ENCODE peak calls at places on chromosomes 5 and 9, in seven cellular contexts. E is uterus; Q is tibial artery; R is brain microvascular endothelial cell; N is lung; V is ovary; M is activated CD8-positive, alpha-beta T cell treated with anti-CD3 and anti-CD28 coated beads for 36 hours. U is an unnamed sample.

GRCh38 chr5:173645437-173645807 is 29.0 kb upstream of the BOD1 start:
- DNase-seq in E (no peak), Q (no peak), R (no peak), N (peak), V (no peak), M (no peak), U (no peak)

GRCh38 chr9:137421838-137422667 is 909 bp downstream of the EXD3 start:
- DNase-seq in E (no peak), Q (no peak), R (no peak), N (no peak), V (no peak), M (no peak), U (no peak)

GRCh38 chr9:18906656-18907395 is 126.2 kb downstream of the SAXO1 start:
- DNase-seq in E (no peak), Q (no peak), R (peak), N (no peak), V (no peak), M (peak), U (no peak)

GRCh38 chr5:175517824-175518450 is 39.6 kb downstream of the SFXN1 start:
- DNase-seq in E (no peak), Q (no peak), R (peak), N (no peak), V (no peak), M (peak), U (no peak)

GRCh38 chr5:177335043-177335700 is 16.3 kb downstream of the LMAN2 start:
- DNase-seq in E (no peak), Q (no peak), R (no peak), N (no peak), V (no peak), M (no peak), U (no peak)

GRCh38 chr5:72955143-72955767 is 586 bp upstream of the FCHO2 start:
- DNase-seq in E (no peak), Q (no peak), R (no peak), N (peak), V (no peak), M (peak), U (no peak)

GRCh38 chr5:68374770-68375518 is 159.4 kb downstream of the PIK3R1 start:
- DNase-seq in E (no peak), Q (no peak), R (no peak), N (no peak), V (no peak), M (no peak), U (no peak)

GRCh38 chr5:105197531-105197930 is 1634.9 kb upstream of the NUDT12 start:
- DNase-seq in E (no peak), Q (no peak), R (no peak), N (no peak), V (no peak), M (no peak), U (no peak)

GRCh38 chr5:149791881-149792280 is 61.8 kb downstream of the PPARGC1B start:
- DNase-seq in E (no peak), Q (no peak), R (no peak), N (no peak), V (no peak), M (no peak), U (no peak)

GRCh38 chr5:145130996-145131395 is 704.1 kb downstream of the PRELID2 start:
- DNase-seq in E (no peak), Q (no peak), R (no peak), N (no peak), V (no peak), M (no peak), U (no peak)

GRCh38 chr9:36102742-36103495 is 33.6 kb upstream of the GLIPR2 start:
- DNase-seq in E (peak), Q (peak), R (peak), N (peak), V (peak), M (peak), U (peak)

GRCh38 chr5:125237026-125237425 is 490.6 kb upstream of the ZNF608 start:
- DNase-seq in E (no peak), Q (no peak), R (no peak), N (no peak), V (no peak), M (no peak), U (no peak)

GRCh38 chr5:108421713-108422112 is 39.8 kb upstream of the FBXL17 start:
- DNase-seq in E (no peak), Q (no peak), R (no peak), N (no peak), V (no peak), M (no peak), U (no peak)

GRCh38 chr9:85237478-85237877 is 504.3 kb downstream of the AGTPBP1 start:
- DNase-seq in E (no peak), Q (no peak), R (no peak), N (no peak), V (no peak), M (no peak), U (no peak)
- TF ChIP-seq CTCF in E (no peak), Q (no peak), R (no peak), N (no peak), V (no peak), M (no peak), U (no peak)

GRCh38 chr5:170252109-170252508 is 19.3 kb downstream of the C5orf58 start:
- DNase-seq in E (no peak), Q (no peak), R (no peak), N (no peak), V (no peak), M (no peak), U (no peak)

GRCh38 chr5:170252710-170253350 is 20.0 kb downstream of the C5orf58 start:
- DNase-seq in E (no peak), Q (no peak), R (no peak), N (no peak), V (no peak), M (no peak), U (no peak)

GRCh38 chr5:170254056-170254455 is 21.3 kb downstream of the C5orf58 start:
- DNase-seq in E (no peak), Q (no peak), R (no peak), N (no peak), V (no peak), M (peak), U (peak)

GRCh38 chr5:170262061-170262764 is 29.4 kb downstream of the C5orf58 start:
- DNase-seq in E (no peak), Q (no peak), R (no peak), N (no peak), V (no peak), M (peak), U (no peak)

DNA sequence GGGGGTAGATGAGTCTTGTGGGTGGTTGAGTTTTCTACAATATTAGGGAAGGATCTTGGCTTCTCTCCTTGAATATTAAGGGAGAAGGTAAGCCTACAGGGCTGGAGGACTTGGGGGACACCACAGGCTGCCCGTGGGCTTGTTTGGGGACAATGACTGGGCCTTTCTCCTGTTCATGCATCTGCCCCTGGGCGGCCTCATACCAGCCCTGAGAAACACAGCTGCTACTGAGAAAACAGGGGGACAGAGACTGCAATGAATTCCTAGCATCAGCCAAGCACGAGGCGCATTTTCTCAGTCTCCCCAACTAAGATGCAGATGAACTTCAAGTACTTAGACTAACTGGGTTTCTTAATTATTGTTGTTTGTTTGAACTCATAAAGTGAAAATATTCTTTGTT is 24.6 kb downstream of the C5orf58 start:
- DNase-seq in E (no peak), Q (no peak), R (no peak), N (no peak), V (no peak), M (no peak), U (no peak)
- TF ChIP-seq CTCF in E (no peak), Q (no peak), R (no peak), N (no peak), V (no peak), M (no peak), U (no peak)

GRCh38 chr9:82682431-82682830 is 380.5 kb downstream of the RASEF start:
- DNase-seq in E (no peak), Q (no peak), R (no peak), N (no peak), V (no peak), M (no peak), U (no peak)
- TF ChIP-seq CTCF in E (no peak), Q (no peak), R (no peak), N (no peak), V (no peak), M (no peak), U (no peak)

GRCh38 chr9:37408933-37409710 is 13.4 kb upstream of the GRHPR start:
- DNase-seq in E (no peak), Q (no peak), R (no peak), N (no peak), V (no peak), M (peak), U (peak)

GRCh38 chr9:37405764-37406380 is 16.6 kb upstream of the GRHPR start:
- DNase-seq in E (no peak), Q (no peak), R (no peak), N (no peak), V (no peak), M (no peak), U (no peak)

GRCh38 chr9:37406603-37407401 is 15.7 kb upstream of the GRHPR start:
- DNase-seq in E (no peak), Q (no peak), R (no peak), N (no peak), V (no peak), M (no peak), U (no peak)

GRCh38 chr9:37405350-37405749 is 17.1 kb upstream of the GRHPR start:
- DNase-seq in E (no peak), Q (no peak), R (no peak), N (no peak), V (no peak), M (no peak), U (no peak)

GRCh38 chr9:37407468-37407867 is 15.0 kb upstream of the GRHPR start:
- DNase-seq in E (no peak), Q (no peak), R (no peak), N (no peak), V (no peak), M (no peak), U (no peak)
- TF ChIP-seq CTCF in E (no peak), Q (no peak), R (peak), N (no peak), V (no peak), M (peak), U (no peak)

DNA sequence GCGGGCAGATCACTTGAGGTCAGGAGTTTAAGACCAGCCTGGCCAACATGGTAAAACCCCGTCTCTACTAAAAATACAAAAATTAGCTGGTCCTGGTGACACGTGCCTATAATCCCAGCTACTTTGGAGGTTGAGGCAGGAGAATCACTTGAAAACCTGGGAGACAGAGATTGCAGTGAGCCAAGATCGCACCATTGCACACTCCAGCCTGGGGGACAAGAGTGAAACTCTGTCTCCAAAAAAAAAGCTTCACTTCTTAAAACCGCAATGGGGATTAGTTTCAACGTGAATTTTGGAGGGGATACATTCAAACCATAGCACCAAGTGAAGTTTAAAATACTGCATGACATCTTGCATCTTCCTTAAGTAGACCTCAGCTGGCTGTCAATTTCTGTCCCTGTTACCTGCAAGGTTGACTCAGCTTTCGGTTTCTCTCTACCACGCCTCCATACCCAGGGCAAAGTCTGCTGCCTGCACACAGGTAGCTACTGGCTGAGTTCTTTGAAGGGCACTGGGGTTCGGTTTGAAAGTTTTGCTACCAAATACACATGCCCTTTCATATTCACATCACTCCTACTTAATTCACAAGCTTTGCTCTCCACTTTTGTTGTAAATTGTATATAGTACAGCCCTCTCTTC is 69.3 kb downstream of the KIAA1958 start:
- DNase-seq in E (no peak), Q (no peak), R (no peak), N (no peak), V (no peak), M (no peak), U (no peak)
- TF ChIP-seq CTCF in E (no peak), Q (no peak), R (no peak), N (no peak), V (no peak), M (no peak), U (no peak)

DNA sequence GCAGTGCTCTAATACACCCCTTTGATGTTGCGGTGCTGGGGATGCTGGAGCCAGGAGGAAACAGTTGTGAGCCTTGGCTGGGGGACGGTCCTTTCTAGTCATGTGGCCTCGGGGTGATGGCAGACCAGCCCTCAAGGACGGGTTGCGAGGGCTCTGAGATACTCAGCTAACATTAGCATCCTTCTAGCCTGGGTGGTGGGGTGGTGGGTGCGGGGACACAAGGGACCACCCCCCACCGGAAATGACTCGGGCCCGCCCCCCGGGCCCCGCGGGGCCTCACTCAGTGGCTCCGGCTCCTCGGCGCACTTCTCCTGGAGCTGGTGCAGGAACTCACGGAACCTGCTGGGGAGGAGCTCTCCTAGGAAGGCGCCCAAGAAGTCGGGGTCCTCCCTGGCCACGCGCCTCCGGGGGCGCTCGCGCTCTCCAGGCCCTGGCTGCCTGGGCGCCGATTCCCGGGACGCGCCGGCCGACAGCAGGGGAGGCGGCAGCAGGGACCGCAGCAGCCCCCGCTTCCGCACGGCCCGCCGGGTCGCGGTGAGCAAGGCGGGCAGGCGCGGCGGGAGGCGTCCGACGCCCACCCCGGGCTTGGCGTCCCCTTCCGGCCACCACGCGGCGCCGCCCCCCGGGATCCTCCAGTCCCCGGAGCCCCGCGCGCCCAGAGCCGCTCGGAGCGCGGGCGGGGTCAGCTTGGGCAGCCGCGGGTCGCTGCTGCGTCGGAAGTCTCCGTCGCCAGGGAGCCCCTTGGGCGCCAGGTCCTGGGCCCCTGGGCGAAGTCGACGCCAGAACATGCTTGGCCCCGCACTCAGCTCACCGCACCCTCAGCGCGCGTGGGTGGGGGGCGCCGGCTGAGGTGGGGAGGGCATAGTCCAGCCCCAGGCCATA is 873 bp downstream of the C9orf50 start:
- DNase-seq in E (no peak), Q (no peak), R (no peak), N (no peak), V (no peak), M (no peak), U (no peak)
- TF ChIP-seq CTCF in E (no peak), Q (no peak), R (peak), N (no peak), V (no peak), M (peak), U (no peak)

GRCh38 chr5:74673011-74673790 is 11.8 kb upstream of the HEXB start:
- DNase-seq in E (no peak), Q (no peak), R (no peak), N (no peak), V (no peak), M (no peak), U (no peak)
- TF ChIP-seq CTCF in E (peak), Q (peak), R (peak), N (no peak), V (peak), M (peak), U (peak)

DNA sequence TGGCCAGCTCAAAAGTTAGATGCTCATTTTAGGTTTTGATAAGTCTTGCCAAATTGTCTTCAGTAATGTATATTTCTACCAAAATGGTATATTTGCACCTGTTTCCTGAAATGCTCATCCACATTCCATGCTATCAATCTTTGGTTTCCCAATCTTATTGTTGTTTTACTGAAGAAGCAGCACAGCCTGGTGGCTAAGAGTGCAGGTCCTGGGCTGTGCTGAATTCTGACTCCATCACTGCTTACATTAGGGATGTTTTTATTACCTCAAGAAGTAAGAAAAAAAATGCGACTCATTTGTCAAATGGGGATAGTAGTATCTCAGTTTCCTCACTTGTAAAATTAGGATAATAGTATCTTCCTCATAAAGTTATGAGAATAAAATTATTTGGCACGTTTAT is 13.6 kb upstream of the S100Z start:
- DNase-seq in E (no peak), Q (no peak), R (no peak), N (no peak), V (no peak), M (no peak), U (no peak)
- TF ChIP-seq CTCF in E (no peak), Q (no peak), R (peak), N (no peak), V (no peak), M (no peak), U (no peak)

U was measured in GM20000.